ENCODE peak calls at places on chromosomes 1 and 21, in six cellular contexts. O is heart left ventricle, G is right lobe of liver, P is breast epithelium, I is transverse colon, A is Peyer's patch. W is an unnamed sample.
A peak's percentile ranks its signal among the peaks of the same experiment; 100 is the strongest.

GRCh38 chr1:19484338-19484792 is 974 bp downstream of the CAPZB start:
- DNase-seq in O (no peak), G (peak; percentile 50), P (no peak), I (no peak), A (peak; percentile 67), W (no peak)

GRCh38 chr1:16019580-16020277 is 1.9 kb upstream of the HSPB7 start:
- DNase-seq in O (peak; percentile 80), G (no peak), P (no peak), I (no peak), A (no peak), W (peak; percentile 43)

GRCh38 chr21:34743831-34744230 is 75.0 kb downstream of the CLIC6 start:
- DNase-seq in O (no peak), G (no peak), P (peak; percentile 82), I (peak; percentile 32), A (no peak), W (no peak)

GRCh38 chr1:9628541-9629444 is 22.7 kb upstream of the PIK3CD start:
- DNase-seq in O (no peak), G (no peak), P (no peak), I (no peak), A (no peak), W (no peak)

GRCh38 chr1:94039514-94039870 is 81.5 kb downstream of the ABCA4 start:
- DNase-seq in O (peak; percentile 86), G (peak; percentile 73), P (peak; percentile 42), I (peak; percentile 67), A (peak; percentile 75), W (peak; percentile 69)

GRCh38 chr1:154772056-154772455 is 98.0 kb downstream of the KCNN3 start:
- DNase-seq in O (no peak), G (no peak), P (no peak), I (no peak), A (no peak), W (peak; percentile 18)

GRCh38 chr1:86965827-86966182 is 51.4 kb downstream of the HS2ST1 start:
- DNase-seq in O (no peak), G (no peak), P (no peak), I (no peak), A (no peak), W (no peak)

GRCh38 chr21:34333150-34333739 is 30.6 kb upstream of the KCNE2 start:
- DNase-seq in O (no peak), G (no peak), P (peak; percentile 58), I (no peak), A (no peak), W (no peak)

GRCh38 chr1:148362141-148362929 is 120.8 kb downstream of the PPIAL4G start:
- DNase-seq in O (no peak), G (no peak), P (peak; percentile 40), I (peak; percentile 83), A (peak; percentile 73), W (no peak)

GRCh38 chr1:155322571-155322952 is 1.9 kb downstream of the RUSC1 start:
- DNase-seq in O (no peak), G (no peak), P (no peak), I (no peak), A (no peak), W (peak; percentile 56)

GRCh38 chr1:81029266-81029665 is 771.5 kb upstream of the ADGRL2 start:
- DNase-seq in O (no peak), G (no peak), P (no peak), I (no peak), A (no peak), W (no peak)

GRCh38 chr1:6465461-6466005 is 440 bp downstream of the TNFRSF25 start:
- DNase-seq in O (no peak), G (no peak), P (no peak), I (no peak), A (no peak), W (no peak)
- H3K4me3 ChIP-seq in O (no peak overlapping the region), G (no peak overlapping the region), P (no peak overlapping the region), I (no peak overlapping the region), A (peak overlapping the region; percentile 41), W (no peak overlapping the region)

GRCh38 chr1:113372546-113372945 is 17.8 kb upstream of the MAGI3 start:
- DNase-seq in O (no peak), G (no peak), P (no peak), I (no peak), A (no peak), W (no peak)
- TF ChIP-seq POLR2A in O (no peak), G (no peak), P (no peak), I (no peak), A (no peak), W (no peak)

GRCh38 chr1:164510435-164510834 is 48.5 kb upstream of the PBX1 start:
- DNase-seq in O (no peak), G (no peak), P (no peak), I (no peak), A (no peak), W (no peak)
- TF ChIP-seq CTCF in O (no peak), G (peak; percentile 18), P (no peak), I (no peak), A (peak; percentile 14), W (no peak)

GRCh38 chr1:10641976-10642375 is 154.5 kb downstream of the CASZ1 start:
- DNase-seq in O (no peak), G (no peak), P (no peak), I (no peak), A (no peak), W (no peak)
- H3K4me3 ChIP-seq in O (no peak overlapping the region), G (no peak overlapping the region), P (no peak overlapping the region), I (no peak overlapping the region), A (no peak overlapping the region), W (no peak overlapping the region)

DNA sequence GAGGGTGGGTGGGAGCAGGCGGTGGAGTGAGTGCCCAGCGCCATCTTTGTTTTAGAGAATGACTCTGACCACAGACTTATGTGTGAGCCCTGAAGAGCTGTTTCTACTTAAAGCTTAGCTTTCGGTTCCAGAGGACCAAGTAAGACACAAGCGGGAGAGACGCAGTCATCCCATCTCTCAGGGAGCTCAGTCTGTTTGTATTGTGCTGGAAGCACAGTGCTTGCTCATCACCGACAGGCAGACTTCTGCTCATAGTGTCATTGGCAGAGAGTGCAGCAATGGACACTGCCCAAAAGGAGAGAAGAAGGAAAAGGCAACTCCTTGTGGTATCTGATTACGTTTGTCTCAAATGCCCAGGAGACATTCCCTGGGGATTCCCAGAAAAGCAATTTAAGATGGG is 65.8 kb downstream of the KCNJ15 start:
- DNase-seq in O (no peak), G (no peak), P (no peak), I (no peak), A (no peak), W (no peak)
- TF ChIP-seq POLR2A in O (no peak), G (no peak), P (no peak), I (no peak), A (no peak), W (no peak)

DNA sequence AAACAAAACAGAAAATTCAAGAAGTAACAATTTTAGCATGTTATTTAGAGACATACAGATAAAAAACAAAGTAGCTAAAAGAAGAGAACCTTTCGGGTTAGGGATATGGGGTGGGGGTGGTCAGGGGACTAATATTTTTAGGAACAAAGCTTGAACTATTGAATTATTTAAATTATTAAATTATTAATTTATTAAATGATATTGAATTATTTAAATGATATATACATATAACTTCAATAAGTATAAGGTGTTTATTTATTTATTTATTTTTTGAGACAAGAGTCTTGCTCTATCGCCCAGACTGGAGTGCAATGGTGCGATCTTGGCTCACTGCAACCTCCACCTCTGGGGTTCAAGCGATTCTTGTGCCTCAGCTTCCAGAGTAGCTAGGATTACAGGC is 36.0 kb downstream of the EIF2B3 start:
- DNase-seq in O (no peak), G (no peak), P (no peak), I (no peak), A (no peak), W (no peak)
- TF ChIP-seq CTCF in O (no peak), G (no peak), P (no peak), I (no peak), A (no peak), W (no peak)

GRCh38 chr1:45009296-45009865 is 1.7 kb downstream of the HECTD3 start:
- DNase-seq in O (no peak), G (no peak), P (peak; percentile 12), I (no peak), A (no peak), W (no peak)
- H3K4me3 ChIP-seq in O (peak overlapping the region; percentile 100), G (no peak overlapping the region), P (peak overlapping the region; percentile 99), I (no peak overlapping the region), A (no peak overlapping the region), W (no peak overlapping the region)

GRCh38 chr1:201461783-201462441 is 7.1 kb downstream of the PHLDA3 start:
- DNase-seq in O (peak; percentile 79), G (no peak), P (peak; percentile 83), I (peak; percentile 69), A (peak; percentile 67), W (peak; percentile 93)
- TF ChIP-seq POLR2A in O (no peak), G (no peak), P (no peak), I (no peak), A (no peak), W (peak; percentile 16)

GRCh38 chr1:55848906-55849305 is 633.7 kb upstream of the USP24 start:
- DNase-seq in O (no peak), G (no peak), P (no peak), I (no peak), A (no peak), W (no peak)
- TF ChIP-seq CTCF in O (no peak), G (peak; percentile 39), P (no peak), I (no peak), A (no peak), W (no peak)

GRCh38 chr1:197917813-197918646 is 858 bp downstream of the LHX9 start:
- DNase-seq in O (no peak), G (no peak), P (no peak), I (no peak), A (peak; percentile 64), W (no peak)

GRCh38 chr1:197919523-197920301 is 2.5 kb downstream of the LHX9 start:
- DNase-seq in O (no peak), G (no peak), P (no peak), I (no peak), A (peak; percentile 55), W (no peak)

GRCh38 chr1:197915797-197916686 is 1.1 kb upstream of the LHX9 start:
- DNase-seq in O (peak; percentile 66), G (peak; percentile 71), P (no peak), I (peak; percentile 54), A (peak; percentile 70), W (no peak)

GRCh38 chr1:197918815-197919522 is 1.8 kb downstream of the LHX9 start:
- DNase-seq in O (no peak), G (no peak), P (no peak), I (no peak), A (no peak), W (no peak)

GRCh38 chr1:197917553-197917812 is 311 bp downstream of the LHX9 start:
- DNase-seq in O (no peak), G (no peak), P (no peak), I (no peak), A (no peak), W (no peak)
- H3K4me3 ChIP-seq in O (peak overlapping the region; percentile 54), G (peak overlapping the region; percentile 36), P (peak overlapping the region; percentile 14), I (no peak overlapping the region), A (no peak overlapping the region), W (peak overlapping the region; percentile 36)